ENCODE peak calls at places on chromosomes 1 and 21, in seven cellular contexts. L is prostate gland; D is erythroblast; T is activated CD4-positive, alpha-beta T cell treated with anti-CD3 and anti-CD28 coated beads for 24 hours; E is T follicular helper cell; R is EH; M is amniotic stem cell. Q is an unnamed sample.

GRCh38 chr1:58942759-58943191 is 158.9 kb upstream of the JUN start:
- DNase-seq in L (peak; percentile 91), D (no peak), T (no peak), E (no peak), R (no peak), M (no peak), Q (no peak)

GRCh38 chr1:184854456-184855180 is 100.0 kb upstream of the EDEM3 start:
- DNase-seq in L (no peak), D (no peak), T (no peak), E (no peak), R (peak; percentile 62), M (no peak), Q (no peak)

GRCh38 chr21:26843912-26844257 is 1.3 kb downstream of the ADAMTS1 start:
- DNase-seq in L (no peak), D (no peak), T (no peak), E (no peak), R (peak; percentile 66), M (no peak), Q (no peak)

GRCh38 chr1:233304489-233305102 is 9.1 kb upstream of the PCNX2 start:
- DNase-seq in L (no peak), D (peak; percentile 22), T (no peak), E (no peak), R (peak; percentile 39), M (no peak), Q (no peak)

GRCh38 chr1:222250376-222250775 is 297.5 kb downstream of the HHIPL2 start:
- DNase-seq in L (no peak), D (no peak), T (no peak), E (no peak), R (peak; percentile 88), M (peak; percentile 11), Q (no peak)

GRCh38 chr1:77929806-77930205 is 41.4 kb downstream of the NEXN start:
- DNase-seq in L (no peak), D (no peak), T (no peak), E (no peak), R (no peak), M (no peak), Q (no peak)

GRCh38 chr21:45319461-45320211 is 31.9 kb upstream of the POFUT2 start:
- DNase-seq in L (no peak), D (no peak), T (no peak), E (no peak), R (peak; percentile 95), M (no peak), Q (no peak)

GRCh38 chr1:110424699-110425098 is 17.2 kb upstream of the LAMTOR5 start:
- DNase-seq in L (no peak), D (no peak), T (no peak), E (no peak), R (no peak), M (no peak), Q (no peak)

GRCh38 chr1:212952596-212952995 is 2.3 kb downstream of the VASH2 start:
- DNase-seq in L (no peak), D (no peak), T (no peak), E (no peak), R (no peak), M (no peak), Q (no peak)

GRCh38 chr21:36584980-36585940 is 105.3 kb upstream of the CLDN14 start:
- DNase-seq in L (peak; percentile 21), D (peak; percentile 13), T (no peak), E (no peak), R (no peak), M (no peak), Q (no peak)

GRCh38 chr1:65734976-65735375 is 57.7 kb upstream of the PDE4B start:
- DNase-seq in L (no peak), D (no peak), T (no peak), E (no peak), R (no peak), M (no peak), Q (no peak)

GRCh38 chr1:236058141-236058626 is 6.7 kb downstream of the NID1 start:
- DNase-seq in L (no peak), D (no peak), T (no peak), E (no peak), R (peak; percentile 69), M (no peak), Q (no peak)

GRCh38 chr1:98107256-98107655 is 186.4 kb upstream of the DPYD start:
- DNase-seq in L (no peak), D (no peak), T (no peak), E (no peak), R (no peak), M (no peak), Q (no peak)

GRCh38 chr21:36124395-36124794 is 10.5 kb upstream of the CBR3 start:
- DNase-seq in L (no peak), D (no peak), T (no peak), E (no peak), R (no peak), M (no peak), Q (no peak)

GRCh38 chr1:50023292-50024159 is at the start of gene AGBL4:
- DNase-seq in L (peak; percentile 29), D (peak; percentile 33), T (no peak), E (no peak), R (no peak), M (no peak), Q (no peak)

GRCh38 chr1:43537423-43538142 is 6.9 kb downstream of the PTPRF start:
- DNase-seq in L (peak; percentile 90), D (no peak), T (no peak), E (no peak), R (no peak), M (no peak), Q (no peak)

GRCh38 chr1:160539896-160540858 is 17.1 kb upstream of the SLAMF6 start:
- DNase-seq in L (no peak), D (peak; percentile 97), T (no peak), E (peak; percentile 35), R (no peak), M (no peak), Q (peak; percentile 14)

GRCh38 chr1:206540044-206540758 is 32.9 kb downstream of the RASSF5 start:
- DNase-seq in L (peak; percentile 96), D (no peak), T (no peak), E (no peak), R (no peak), M (no peak), Q (no peak)

GRCh38 chr21:22728091-22728490 is 1729.9 kb downstream of the NCAM2 start:
- DNase-seq in L (no peak), D (no peak), T (no peak), E (no peak), R (no peak), M (no peak), Q (no peak)

GRCh38 chr21:18298228-18298627 is 53.6 kb downstream of the CHODL start:
- DNase-seq in L (no peak), D (no peak), T (no peak), E (no peak), R (no peak), M (no peak), Q (no peak)